ENCODE peak calls at places on chromosomes 4 and X, in ten cellular contexts. One of them, this sample, is unnamed.

GRCh38 chr4:148857234-148857972 is 415.2 kb upstream of the NR3C2 start:
- DNase-seq in HCT116: no peak
- DNase-seq in IMR-90: peak
- DNase-seq in AG04450: no peak
- DNase-seq in CD8-positive, alpha-beta T cell: no peak
- DNase-seq in neural progenitor cell: no peak
- DNase-seq in fibroblast of pulmonary artery: peak
- DNase-seq in dorsolateral prefrontal cortex: no peak
- DNase-seq in PC-3: no peak
- DNase-seq in ovary: no peak
- DNase-seq in this sample: no peak

GRCh38 chrX:8288590-8288989 is 117.5 kb upstream of the VCX2 start:
- DNase-seq in HCT116: no peak
- DNase-seq in IMR-90: no peak
- DNase-seq in AG04450: no peak
- DNase-seq in CD8-positive, alpha-beta T cell: no peak
- DNase-seq in neural progenitor cell: no peak
- DNase-seq in fibroblast of pulmonary artery: no peak
- DNase-seq in dorsolateral prefrontal cortex: no peak
- DNase-seq in PC-3: peak
- DNase-seq in ovary: no peak
- DNase-seq in this sample: no peak

GRCh38 chr4:109389367-109390118 is 44.1 kb upstream of the SEC24B start:
- DNase-seq in HCT116: no peak
- DNase-seq in IMR-90: no peak
- DNase-seq in AG04450: no peak
- DNase-seq in CD8-positive, alpha-beta T cell: no peak
- DNase-seq in neural progenitor cell: no peak
- DNase-seq in fibroblast of pulmonary artery: no peak
- DNase-seq in dorsolateral prefrontal cortex: no peak
- DNase-seq in PC-3: no peak
- DNase-seq in ovary: peak
- DNase-seq in this sample: no peak

GRCh38 chr4:972651-973424 is 531 bp downstream of the DGKQ start:
- DNase-seq in HCT116: no peak
- DNase-seq in IMR-90: no peak
- DNase-seq in AG04450: no peak
- DNase-seq in CD8-positive, alpha-beta T cell: peak
- DNase-seq in neural progenitor cell: peak
- DNase-seq in fibroblast of pulmonary artery: peak
- DNase-seq in dorsolateral prefrontal cortex: peak
- DNase-seq in PC-3: peak
- DNase-seq in ovary: no peak
- DNase-seq in this sample: peak

GRCh38 chr4:133866328-133866699 is 335.3 kb downstream of the PABPC4L start:
- DNase-seq in HCT116: no peak
- DNase-seq in IMR-90: peak
- DNase-seq in AG04450: no peak
- DNase-seq in CD8-positive, alpha-beta T cell: no peak
- DNase-seq in neural progenitor cell: no peak
- DNase-seq in fibroblast of pulmonary artery: peak
- DNase-seq in dorsolateral prefrontal cortex: no peak
- DNase-seq in PC-3: no peak
- DNase-seq in ovary: no peak
- DNase-seq in this sample: no peak

GRCh38 chr4:30754021-30754420 is 33.9 kb downstream of the PCDH7 start:
- DNase-seq in HCT116: peak
- DNase-seq in IMR-90: peak
- DNase-seq in AG04450: no peak
- DNase-seq in CD8-positive, alpha-beta T cell: no peak
- DNase-seq in neural progenitor cell: no peak
- DNase-seq in fibroblast of pulmonary artery: peak
- DNase-seq in dorsolateral prefrontal cortex: no peak
- DNase-seq in PC-3: peak
- DNase-seq in ovary: no peak
- DNase-seq in this sample: no peak

GRCh38 chr4:84126061-84126787 is 372.9 kb downstream of the NKX6-1 start:
- DNase-seq in HCT116: no peak
- DNase-seq in IMR-90: no peak
- DNase-seq in AG04450: no peak
- DNase-seq in CD8-positive, alpha-beta T cell: no peak
- DNase-seq in neural progenitor cell: no peak
- DNase-seq in fibroblast of pulmonary artery: no peak
- DNase-seq in dorsolateral prefrontal cortex: no peak
- DNase-seq in PC-3: no peak
- DNase-seq in ovary: no peak
- DNase-seq in this sample: no peak

GRCh38 chr4:94934201-94934600 is 176.4 kb downstream of the BMPR1B start:
- DNase-seq in HCT116: no peak
- DNase-seq in IMR-90: peak
- DNase-seq in AG04450: peak
- DNase-seq in CD8-positive, alpha-beta T cell: no peak
- DNase-seq in neural progenitor cell: no peak
- DNase-seq in fibroblast of pulmonary artery: peak
- DNase-seq in dorsolateral prefrontal cortex: no peak
- DNase-seq in PC-3: peak
- DNase-seq in ovary: no peak
- DNase-seq in this sample: no peak

GRCh38 chr4:27934881-27935280 is 1074.2 kb downstream of the STIM2 start:
- DNase-seq in HCT116: no peak
- DNase-seq in IMR-90: no peak
- DNase-seq in AG04450: no peak
- DNase-seq in CD8-positive, alpha-beta T cell: no peak
- DNase-seq in neural progenitor cell: no peak
- DNase-seq in fibroblast of pulmonary artery: no peak
- DNase-seq in dorsolateral prefrontal cortex: no peak
- DNase-seq in PC-3: no peak
- DNase-seq in ovary: no peak
- DNase-seq in this sample: no peak

GRCh38 chr4:76640252-76640925 is 205.4 kb downstream of the SHROOM3 start:
- DNase-seq in HCT116: no peak
- DNase-seq in IMR-90: no peak
- DNase-seq in AG04450: no peak
- DNase-seq in CD8-positive, alpha-beta T cell: no peak
- DNase-seq in neural progenitor cell: no peak
- DNase-seq in fibroblast of pulmonary artery: no peak
- DNase-seq in dorsolateral prefrontal cortex: peak
- DNase-seq in PC-3: no peak
- DNase-seq in ovary: no peak
- DNase-seq in this sample: no peak

GRCh38 chrX:1600406-1601050 is 9.1 kb downstream of the AKAP17A start:
- DNase-seq in HCT116: no peak
- DNase-seq in IMR-90: no peak
- DNase-seq in AG04450: no peak
- DNase-seq in CD8-positive, alpha-beta T cell: no peak
- DNase-seq in neural progenitor cell: no peak
- DNase-seq in fibroblast of pulmonary artery: no peak
- DNase-seq in dorsolateral prefrontal cortex: no peak
- DNase-seq in PC-3: no peak
- DNase-seq in ovary: no peak
- DNase-seq in this sample: peak

GRCh38 chr4:142336251-142336934 is 509.7 kb downstream of the INPP4B start:
- DNase-seq in HCT116: no peak
- DNase-seq in IMR-90: no peak
- DNase-seq in AG04450: no peak
- DNase-seq in CD8-positive, alpha-beta T cell: no peak
- DNase-seq in neural progenitor cell: peak
- DNase-seq in fibroblast of pulmonary artery: no peak
- DNase-seq in dorsolateral prefrontal cortex: no peak
- DNase-seq in PC-3: no peak
- DNase-seq in ovary: no peak
- DNase-seq in this sample: no peak

GRCh38 chr4:129446074-129446473 is 350.1 kb downstream of the C4orf33 start:
- DNase-seq in HCT116: peak
- DNase-seq in IMR-90: no peak
- DNase-seq in AG04450: no peak
- DNase-seq in CD8-positive, alpha-beta T cell: no peak
- DNase-seq in neural progenitor cell: peak
- DNase-seq in fibroblast of pulmonary artery: no peak
- DNase-seq in dorsolateral prefrontal cortex: no peak
- DNase-seq in PC-3: no peak
- DNase-seq in ovary: no peak
- DNase-seq in this sample: no peak

GRCh38 chr4:133638702-133639101 is 489.6 kb downstream of the PCDH10 start:
- DNase-seq in HCT116: no peak
- DNase-seq in IMR-90: no peak
- DNase-seq in AG04450: no peak
- DNase-seq in CD8-positive, alpha-beta T cell: no peak
- DNase-seq in neural progenitor cell: no peak
- DNase-seq in fibroblast of pulmonary artery: no peak
- DNase-seq in dorsolateral prefrontal cortex: no peak
- DNase-seq in PC-3: no peak
- DNase-seq in ovary: no peak
- DNase-seq in this sample: no peak

GRCh38 chr4:10620935-10621488 is 63.6 kb downstream of the CLNK start:
- DNase-seq in HCT116: no peak
- DNase-seq in IMR-90: no peak
- DNase-seq in AG04450: no peak
- DNase-seq in CD8-positive, alpha-beta T cell: no peak
- DNase-seq in neural progenitor cell: no peak
- DNase-seq in fibroblast of pulmonary artery: no peak
- DNase-seq in dorsolateral prefrontal cortex: no peak
- DNase-seq in PC-3: no peak
- DNase-seq in ovary: no peak
- DNase-seq in this sample: no peak

DNA sequence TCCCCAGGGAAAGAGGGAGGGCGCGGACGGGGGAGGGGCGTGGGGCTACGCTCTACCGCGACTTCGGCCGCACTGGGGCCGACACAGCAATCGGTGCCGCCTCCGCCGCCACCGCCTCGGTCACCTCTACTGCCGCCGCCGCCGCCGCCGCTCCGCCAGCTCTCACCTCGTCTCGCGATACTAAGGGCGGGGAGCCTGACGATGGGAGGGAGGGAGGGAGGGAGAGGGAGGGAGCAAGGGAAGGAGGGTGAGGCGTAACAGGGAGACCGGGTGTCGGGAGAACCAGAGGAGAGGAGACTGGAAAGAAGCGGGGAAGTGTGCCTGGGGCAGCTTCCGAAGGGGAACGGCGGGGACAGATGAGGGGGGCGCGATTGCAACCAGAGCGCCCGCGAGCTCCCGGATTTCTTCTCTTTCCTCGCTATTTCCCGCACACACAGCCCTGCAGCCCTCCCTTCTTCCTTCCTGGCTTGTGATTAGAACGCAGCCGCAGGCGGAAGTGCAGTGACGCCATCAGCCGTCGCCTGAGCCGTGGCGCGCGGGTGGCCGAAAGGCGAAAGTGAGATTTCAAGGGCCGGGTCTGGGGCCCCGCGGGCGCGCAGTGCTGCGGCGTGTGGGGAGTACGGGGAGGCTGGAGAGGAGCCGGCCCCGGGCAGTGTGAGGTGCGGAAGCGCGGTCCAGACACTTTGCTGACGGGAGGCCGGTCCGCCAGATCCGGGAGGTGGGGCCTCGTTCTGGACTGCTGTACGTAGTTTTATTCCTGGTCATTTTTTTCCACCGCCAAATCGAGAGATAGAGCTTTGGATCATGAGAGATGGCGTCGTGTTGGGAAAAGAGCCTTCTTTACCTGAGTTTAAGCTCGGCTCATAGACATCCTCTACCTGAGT is at the start of gene ANKRD17:
- DNase-seq in HCT116: peak
- DNase-seq in IMR-90: peak
- DNase-seq in AG04450: peak
- DNase-seq in CD8-positive, alpha-beta T cell: peak
- DNase-seq in neural progenitor cell: peak
- DNase-seq in fibroblast of pulmonary artery: peak
- DNase-seq in dorsolateral prefrontal cortex: peak
- DNase-seq in PC-3: peak
- DNase-seq in ovary: peak
- DNase-seq in this sample: peak
- TF ChIP-seq CTCF in HCT116: no peak
- TF ChIP-seq CTCF in IMR-90: peak
- TF ChIP-seq CTCF in AG04450: no peak
- TF ChIP-seq CTCF in CD8-positive, alpha-beta T cell: no peak
- TF ChIP-seq CTCF in neural progenitor cell: peak
- TF ChIP-seq CTCF in fibroblast of pulmonary artery: no peak
- TF ChIP-seq CTCF in dorsolateral prefrontal cortex: peak
- TF ChIP-seq CTCF in PC-3: peak
- TF ChIP-seq CTCF in ovary: peak
- TF ChIP-seq CTCF in this sample: no peak

GRCh38 chrX:80285131-80285773 is 135.0 kb upstream of the TENT5D start:
- DNase-seq in HCT116: no peak
- DNase-seq in IMR-90: peak
- DNase-seq in AG04450: no peak
- DNase-seq in CD8-positive, alpha-beta T cell: no peak
- DNase-seq in neural progenitor cell: peak
- DNase-seq in fibroblast of pulmonary artery: peak
- DNase-seq in dorsolateral prefrontal cortex: no peak
- DNase-seq in PC-3: peak
- DNase-seq in ovary: no peak
- DNase-seq in this sample: peak
- TF ChIP-seq CTCF in HCT116: peak
- TF ChIP-seq CTCF in IMR-90: peak
- TF ChIP-seq CTCF in AG04450: no peak
- TF ChIP-seq CTCF in CD8-positive, alpha-beta T cell: no peak
- TF ChIP-seq CTCF in neural progenitor cell: peak
- TF ChIP-seq CTCF in fibroblast of pulmonary artery: peak
- TF ChIP-seq CTCF in dorsolateral prefrontal cortex: no peak
- TF ChIP-seq CTCF in PC-3: peak
- TF ChIP-seq CTCF in ovary: no peak
- TF ChIP-seq CTCF in this sample: peak

GRCh38 chr4:182829196-182829595 is 88.0 kb downstream of the DCTD start:
- DNase-seq in HCT116: no peak
- DNase-seq in IMR-90: no peak
- DNase-seq in AG04450: no peak
- DNase-seq in CD8-positive, alpha-beta T cell: no peak
- DNase-seq in neural progenitor cell: no peak
- DNase-seq in fibroblast of pulmonary artery: no peak
- DNase-seq in dorsolateral prefrontal cortex: no peak
- DNase-seq in PC-3: no peak
- DNase-seq in ovary: no peak
- DNase-seq in this sample: no peak
- TF ChIP-seq CTCF in HCT116: no peak
- TF ChIP-seq CTCF in IMR-90: no peak
- TF ChIP-seq CTCF in AG04450: no peak
- TF ChIP-seq CTCF in CD8-positive, alpha-beta T cell: no peak
- TF ChIP-seq CTCF in neural progenitor cell: no peak
- TF ChIP-seq CTCF in fibroblast of pulmonary artery: no peak
- TF ChIP-seq CTCF in dorsolateral prefrontal cortex: no peak
- TF ChIP-seq CTCF in PC-3: no peak
- TF ChIP-seq CTCF in ovary: no peak
- TF ChIP-seq CTCF in this sample: no peak

DNA sequence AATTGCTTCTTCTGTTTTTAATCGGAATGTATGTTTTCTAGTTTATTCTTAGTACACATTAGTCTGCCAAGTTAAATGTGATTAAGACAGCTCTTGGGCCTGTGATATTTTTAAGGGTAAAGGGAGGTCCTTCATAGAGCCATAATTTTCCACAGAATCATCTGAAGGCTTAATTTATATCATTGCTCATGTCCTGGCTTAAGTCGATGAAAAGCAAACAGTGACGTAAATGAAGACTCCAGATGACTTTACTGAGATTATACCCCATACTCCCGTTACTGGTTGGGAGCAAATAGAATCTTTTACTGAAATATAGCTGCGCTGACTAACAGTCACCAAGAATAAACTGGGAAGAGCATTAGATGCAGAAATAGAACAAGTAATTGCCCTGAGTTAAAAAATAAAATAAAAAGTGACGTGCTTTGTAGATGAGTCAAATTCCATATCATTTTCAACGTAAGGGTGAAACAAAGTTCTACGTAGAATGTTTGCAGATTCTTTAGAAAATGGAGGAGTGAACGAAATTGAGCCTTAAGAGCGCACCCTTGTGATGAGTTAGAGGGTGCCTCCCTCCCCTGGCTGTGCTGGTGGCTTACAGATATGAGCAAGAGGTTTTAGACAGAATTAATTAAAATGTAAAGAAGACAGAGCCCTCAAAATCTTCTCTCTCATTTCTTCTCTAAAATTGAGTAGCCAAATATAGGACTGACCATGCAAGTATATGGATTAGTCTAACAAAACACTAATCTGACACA is 30.0 kb upstream of the LGI2 start:
- DNase-seq in HCT116: no peak
- DNase-seq in IMR-90: no peak
- DNase-seq in AG04450: no peak
- DNase-seq in CD8-positive, alpha-beta T cell: no peak
- DNase-seq in neural progenitor cell: no peak
- DNase-seq in fibroblast of pulmonary artery: peak
- DNase-seq in dorsolateral prefrontal cortex: no peak
- DNase-seq in PC-3: no peak
- DNase-seq in ovary: no peak
- DNase-seq in this sample: no peak
- TF ChIP-seq CTCF in HCT116: no peak
- TF ChIP-seq CTCF in IMR-90: no peak
- TF ChIP-seq CTCF in AG04450: no peak
- TF ChIP-seq CTCF in CD8-positive, alpha-beta T cell: no peak
- TF ChIP-seq CTCF in neural progenitor cell: no peak
- TF ChIP-seq CTCF in fibroblast of pulmonary artery: peak
- TF ChIP-seq CTCF in dorsolateral prefrontal cortex: no peak
- TF ChIP-seq CTCF in PC-3: peak
- TF ChIP-seq CTCF in ovary: no peak
- TF ChIP-seq CTCF in this sample: no peak

This sample was measured in GM20000.